ENCODE peak calls at places on chromosomes 12 and 14, in ten cellular contexts. L, V, T, H, Z, W, J, M, O and S are unnamed samples.

GRCh38 chr12:38664661-38665269 is 240.6 kb downstream of the CPNE8 start:
- DNase-seq in L (no peak), V (no peak), T (no peak), H (no peak), Z (no peak), W (peak), J (no peak), M (peak), O (no peak), S (no peak)

GRCh38 chr14:72476657-72477499 is 417.0 kb downstream of the DPF3 start:
- DNase-seq in L (no peak), V (peak), T (peak), H (no peak), Z (no peak), W (peak), J (peak), M (peak), O (no peak), S (peak)

GRCh38 chr12:108131035-108131434 is 1.9 kb downstream of the WSCD2 start:
- DNase-seq in L (no peak), V (no peak), T (no peak), H (no peak), Z (no peak), W (no peak), J (no peak), M (no peak), O (no peak), S (no peak)

GRCh38 chr12:58435647-58436046 is 484.7 kb downstream of the LRIG3 start:
- DNase-seq in L (no peak), V (no peak), T (no peak), H (no peak), Z (no peak), W (no peak), J (no peak), M (no peak), O (no peak), S (no peak)

GRCh38 chr14:103223818-103224352 is 100.6 kb downstream of the TNFAIP2 start:
- DNase-seq in L (no peak), V (no peak), T (no peak), H (no peak), Z (no peak), W (no peak), J (no peak), M (no peak), O (no peak), S (no peak)

GRCh38 chr14:65211341-65211987 is 109.1 kb upstream of the MAX start:
- DNase-seq in L (no peak), V (no peak), T (no peak), H (no peak), Z (no peak), W (no peak), J (peak), M (peak), O (no peak), S (peak)

GRCh38 chr12:4214912-4215861 is 58.4 kb upstream of the CCND2 start:
- DNase-seq in L (peak), V (peak), T (peak), H (no peak), Z (no peak), W (no peak), J (no peak), M (no peak), O (no peak), S (no peak)

GRCh38 chr12:94099191-94099983 is 49.0 kb upstream of the PLXNC1 start:
- DNase-seq in L (no peak), V (no peak), T (no peak), H (peak), Z (no peak), W (no peak), J (peak), M (no peak), O (peak), S (no peak)

GRCh38 chr12:115437061-115437567 is 753.1 kb upstream of the TBX3 start:
- DNase-seq in L (no peak), V (no peak), T (no peak), H (no peak), Z (no peak), W (no peak), J (no peak), M (peak), O (no peak), S (no peak)

GRCh38 chr12:120804428-120804827 is 78.8 kb downstream of the ACADS start:
- DNase-seq in L (no peak), V (no peak), T (no peak), H (no peak), Z (no peak), W (no peak), J (no peak), M (no peak), O (no peak), S (no peak)

GRCh38 chr12:522692-523378 is 63.1 kb downstream of the B4GALNT3 start:
- DNase-seq in L (no peak), V (no peak), T (no peak), H (no peak), Z (no peak), W (no peak), J (no peak), M (no peak), O (peak), S (no peak)